ENCODE peak calls at places on chromosomes 11 and 22, in seven cellular contexts. G is ovary, Y is thyroid gland, Q is body of pancreas, P is breast epithelium, F is Peyer's patch, W is H1. A is an unnamed sample.

GRCh38 chr11:50032574-50032973 is at the start of gene OR4C45:
- DNase-seq in Q (no peak), F (no peak), G (no peak), P (no peak), W (no peak), Y (no peak), A (no peak)

GRCh38 chr11:44957051-44957515 is 6.4 kb upstream of the TP53I11 start:
- DNase-seq in Q (no peak), P (no peak), W (no peak), F (no peak), G (peak; percentile 19), Y (no peak), A (no peak)

GRCh38 chr22:38631724-38632123 is 24.5 kb downstream of the FAM227A start:
- DNase-seq in Y (no peak), F (no peak), P (no peak), Q (no peak), G (no peak), W (no peak), A (no peak)

GRCh38 chr11:119319702-119320592 is 3.0 kb upstream of the MCAM start:
- DNase-seq in F (no peak), G (no peak), P (no peak), Q (no peak), Y (no peak), W (no peak), A (peak; percentile 73)

GRCh38 chr22:46025225-46025972 is 48.4 kb upstream of the WNT7B start:
- DNase-seq in Y (no peak), W (no peak), F (no peak), G (no peak), Q (peak; percentile 1), P (no peak), A (peak; percentile 50)

GRCh38 chr11:14443642-14444041 is 56.0 kb downstream of the COPB1 start:
- DNase-seq in P (no peak), G (no peak), F (no peak), W (no peak), Q (peak; percentile 65), Y (no peak), A (no peak)

GRCh38 chr11:20253796-20254195 is 93.5 kb upstream of the DBX1 start:
- DNase-seq in P (no peak), Y (no peak), Q (no peak), F (no peak), G (no peak), W (no peak), A (no peak)

GRCh38 chr22:46150615-46151423 is 493 bp downstream of the PPARA start:
- DNase-seq in Q (peak; percentile 53), W (peak; percentile 71), F (peak; percentile 40), Y (peak; percentile 32), P (no peak), G (peak; percentile 48), A (peak; percentile 84)

GRCh38 chr22:25113316-25113721 is 86.3 kb upstream of the CRYBB3 start:
- DNase-seq in W (no peak), P (no peak), F (no peak), G (no peak), Q (no peak), Y (peak; percentile 79), A (no peak)
- TF ChIP-seq POLR2A in W (no peak), P (no peak), F (no peak), G (no peak), Q (no peak), Y (no peak), A (no peak)

GRCh38 chr11:11215058-11215815 is 137.8 kb downstream of the CSNK2A3 start:
- DNase-seq in P (no peak), Q (no peak), G (no peak), F (no peak), W (no peak), Y (no peak), A (no peak)

GRCh38 chr11:11211888-11212287 is 141.2 kb downstream of the CSNK2A3 start:
- DNase-seq in G (no peak), W (no peak), Q (no peak), Y (peak; percentile 65), P (peak; percentile 54), F (no peak), A (no peak)

GRCh38 chr11:11211186-11211585 is 141.9 kb downstream of the CSNK2A3 start:
- DNase-seq in W (no peak), P (peak; percentile 48), Q (no peak), F (no peak), Y (peak; percentile 68), G (no peak), A (no peak)

GRCh38 chr11:11215944-11216343 is 137.1 kb downstream of the CSNK2A3 start:
- DNase-seq in Y (peak; percentile 61), W (no peak), Q (no peak), P (no peak), G (no peak), F (no peak), A (no peak)

DNA sequence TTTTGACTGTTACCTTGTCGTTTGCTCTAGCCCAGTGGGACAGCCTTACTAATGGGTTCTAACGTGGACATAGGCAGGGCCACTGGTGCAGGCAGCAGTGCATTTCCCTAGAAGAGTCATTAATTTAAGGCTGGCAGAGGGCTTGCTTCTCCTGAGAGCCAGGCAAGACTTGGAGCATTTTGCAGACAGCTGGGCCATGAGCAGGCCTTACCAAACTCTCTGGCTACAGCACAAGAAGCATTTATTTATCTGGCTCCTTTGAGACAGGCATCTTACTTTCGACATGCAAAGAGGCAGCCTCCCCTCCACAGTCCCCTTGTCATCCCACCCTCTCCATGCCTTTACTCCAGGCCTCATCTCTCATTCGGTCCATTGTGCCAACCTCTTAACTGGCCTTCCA is 139.9 kb downstream of the CSNK2A3 start:
- DNase-seq in F (no peak), W (no peak), Q (no peak), G (no peak), Y (no peak), P (no peak), A (no peak)
- TF ChIP-seq POLR2A in F (no peak), W (no peak), Q (no peak), G (no peak), Y (no peak), P (no peak), A (no peak)

GRCh38 chr11:3052109-3052479 is 5.1 kb downstream of the CARS1 start:
- DNase-seq in W (no peak), Q (no peak), Y (no peak), F (no peak), P (no peak), G (no peak), A (no peak)
- TF ChIP-seq POLR2A in W (no peak), Q (no peak), Y (no peak), F (no peak), P (no peak), G (no peak), A (no peak)

DNA sequence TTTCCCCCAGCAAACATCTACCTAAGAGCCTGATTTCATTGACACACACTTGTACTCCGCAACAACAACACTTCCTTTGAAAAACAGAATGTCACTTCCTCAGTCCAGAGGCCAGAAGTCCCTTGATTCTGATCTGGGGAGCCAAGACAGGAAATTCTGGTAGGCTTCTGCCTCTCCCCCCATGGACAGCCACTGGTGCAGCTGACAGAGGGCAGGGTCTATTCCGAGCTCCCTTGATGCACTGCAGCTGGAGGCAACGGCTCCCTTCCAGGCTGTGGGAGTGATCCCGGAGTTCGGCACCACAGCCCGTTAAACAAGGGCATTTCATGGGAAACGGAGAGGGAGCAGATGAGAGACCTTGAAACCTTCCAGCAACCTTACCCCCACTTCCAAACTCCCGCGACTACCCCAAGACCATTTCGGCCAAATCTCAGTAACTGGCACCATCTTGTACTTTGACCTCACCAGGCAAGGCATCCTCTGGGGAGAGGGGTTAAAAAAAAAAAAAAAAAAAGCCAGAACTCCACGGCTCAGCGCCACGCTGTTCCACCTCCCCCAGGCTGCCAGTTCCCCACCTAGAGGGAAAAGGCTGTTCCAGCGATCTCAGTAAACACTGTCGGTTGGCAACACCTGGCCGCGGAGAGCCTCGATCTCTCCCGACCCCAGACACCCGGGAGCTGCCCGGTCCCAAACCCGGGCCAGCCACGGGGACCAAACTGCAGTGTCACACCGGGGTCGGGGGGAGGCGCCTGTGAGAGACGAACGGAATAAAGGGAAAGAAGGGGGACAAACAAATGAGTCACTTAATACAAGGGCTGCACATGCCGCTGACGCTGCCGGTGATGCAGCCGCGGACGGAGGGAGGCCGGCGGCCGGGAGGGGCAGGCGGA is 1.1 kb downstream of the GAB2 start:
- DNase-seq in G (peak; percentile 84), Y (peak; percentile 84), Q (peak; percentile 84), W (peak; percentile 91), P (peak; percentile 63), F (peak; percentile 84), A (peak; percentile 93)
- TF ChIP-seq POLR2A in G (peak; percentile 80), Y (peak; percentile 62), Q (peak; percentile 84), W (no peak), P (peak; percentile 76), F (peak; percentile 84), A (peak; percentile 31)

DNA sequence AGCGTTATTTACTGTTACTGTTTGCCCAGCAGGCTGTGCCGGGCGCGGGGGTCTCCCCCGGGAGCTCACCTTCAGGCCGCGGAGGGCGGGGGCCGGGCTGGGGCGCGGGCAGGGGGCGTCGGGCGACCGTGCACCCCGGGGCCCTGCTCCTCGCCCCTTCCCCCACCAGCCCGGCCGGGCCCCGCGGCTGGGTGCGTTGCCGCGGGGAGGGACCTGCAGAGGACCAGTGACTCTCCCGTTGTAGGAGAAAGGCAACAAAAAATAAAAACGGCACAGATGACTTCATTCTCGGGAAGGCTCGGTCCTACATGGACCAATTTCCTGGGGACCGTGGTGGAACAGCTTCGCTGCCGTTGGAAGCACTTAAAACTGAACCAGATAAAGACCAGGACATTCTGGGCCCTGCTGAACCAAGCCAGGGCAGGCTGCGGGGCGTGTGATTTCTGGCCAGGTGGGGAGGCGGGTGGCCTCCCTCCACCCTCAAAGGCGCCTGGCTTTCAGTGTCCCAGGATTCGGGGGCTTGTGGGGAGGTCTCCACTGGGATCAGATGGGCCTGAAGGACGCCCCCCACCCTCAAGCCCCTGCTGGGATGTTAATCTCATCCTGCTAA is 57.3 kb downstream of the IGLL1 start:
- DNase-seq in P (no peak), Y (peak; percentile 60), F (no peak), W (no peak), G (peak; percentile 53), Q (no peak), A (no peak)
- TF ChIP-seq POLR2A in P (no peak), Y (peak; percentile 54), F (no peak), W (no peak), G (no peak), Q (no peak), A (no peak)

GRCh38 chr22:19966908-19967750 is 25.5 kb upstream of the TXNRD2 start:
- DNase-seq in W (no peak), Y (no peak), Q (no peak), P (no peak), F (no peak), G (no peak), A (no peak)

GRCh38 chr22:19969141-19969928 is 27.7 kb upstream of the TXNRD2 start:
- DNase-seq in W (no peak), Y (no peak), G (no peak), F (no peak), P (no peak), Q (no peak), A (no peak)

GRCh38 chr22:19967850-19968449 is 26.3 kb upstream of the TXNRD2 start:
- DNase-seq in Q (no peak), Y (no peak), W (no peak), P (no peak), G (no peak), F (no peak), A (no peak)

GRCh38 chr22:19970031-19970478 is 28.4 kb upstream of the TXNRD2 start:
- DNase-seq in Q (no peak), P (no peak), G (no peak), Y (no peak), F (no peak), W (no peak), A (no peak)

GRCh38 chr22:19968450-19968891 is 26.9 kb upstream of the TXNRD2 start:
- DNase-seq in F (no peak), G (no peak), P (no peak), Y (no peak), Q (no peak), W (no peak), A (no peak)
- TF ChIP-seq POLR2A in F (no peak), G (no peak), P (no peak), Y (no peak), Q (no peak), W (no peak), A (no peak)

GRCh38 chr11:128501576-128502549 is 85.5 kb downstream of the ETS1 start:
- DNase-seq in G (no peak), W (no peak), P (no peak), Y (no peak), Q (peak; percentile 68), F (no peak), A (no peak)
- TF ChIP-seq POLR2A in G (no peak), W (no peak), P (no peak), Y (no peak), Q (no peak), F (no peak), A (no peak)

A was measured in suprapubic skin.